ENCODE peak calls at places on chromosomes 5 and 9, in ten cellular contexts. X, P, B, O, H, I, T, D, J and U are unnamed samples.

GRCh38 chr9:81317939-81318338 is 371.4 kb downstream of the TLE1 start:
- DNase-seq in X (peak; percentile 1), P (no peak), B (no peak), O (no peak), H (no peak), I (no peak), T (no peak), D (peak; percentile 6), J (no peak), U (peak; percentile 30)

GRCh38 chr9:34452568-34452967 is 5.8 kb downstream of the FAM219A start:
- DNase-seq in X (no peak), P (no peak), B (no peak), O (no peak), H (no peak), I (no peak), T (no peak), D (no peak), J (no peak), U (no peak)

GRCh38 chr5:111266491-111266890 is 42.3 kb downstream of the CAMK4 start:
- DNase-seq in X (peak; percentile 88), P (no peak), B (no peak), O (no peak), H (no peak), I (no peak), T (no peak), D (no peak), J (no peak), U (peak; percentile 91)

GRCh38 chr9:115925424-115925823 is 228.2 kb upstream of the PAPPA start:
- DNase-seq in X (peak; percentile 21), P (no peak), B (no peak), O (no peak), H (no peak), I (no peak), T (no peak), D (no peak), J (no peak), U (peak; percentile 59)

GRCh38 chr5:14925326-14925725 is 53.7 kb upstream of the ANKH start:
- DNase-seq in X (peak; percentile 49), P (no peak), B (no peak), O (no peak), H (no peak), I (no peak), T (no peak), D (no peak), J (no peak), U (no peak)

GRCh38 chr5:169904059-169904458 is 76.2 kb downstream of the INSYN2B start:
- DNase-seq in X (no peak), P (no peak), B (no peak), O (no peak), H (no peak), I (peak; percentile 93), T (no peak), D (peak; percentile 88), J (no peak), U (no peak)

GRCh38 chr9:130860458-130861316 is 25.6 kb downstream of the ABL1 start:
- DNase-seq in X (no peak), P (peak; percentile 95), B (peak; percentile 69), O (no peak), H (no peak), I (peak; percentile 98), T (no peak), D (peak; percentile 96), J (peak; percentile 85), U (peak; percentile 87)

GRCh38 chr5:32298056-32298420 is 14.7 kb downstream of the MTMR12 start:
- DNase-seq in X (no peak), P (no peak), B (no peak), O (no peak), H (no peak), I (no peak), T (no peak), D (no peak), J (no peak), U (no peak)

GRCh38 chr5:34585601-34586104 is 70.5 kb upstream of the RAI14 start:
- DNase-seq in X (peak; percentile 97), P (no peak), B (no peak), O (no peak), H (no peak), I (peak; percentile 97), T (no peak), D (peak; percentile 39), J (no peak), U (peak; percentile 91)

GRCh38 chr5:1382248-1382700 is 37.4 kb upstream of the CLPTM1L start:
- DNase-seq in X (no peak), P (no peak), B (no peak), O (no peak), H (no peak), I (no peak), T (no peak), D (no peak), J (no peak), U (no peak)

GRCh38 chr5:172293054-172293744 is 9.6 kb upstream of the UBTD2 start:
- DNase-seq in X (peak; percentile 81), P (no peak), B (peak; percentile 67), O (peak; percentile 24), H (peak; percentile 58), I (peak; percentile 81), T (peak; percentile 68), D (peak; percentile 81), J (peak; percentile 60), U (peak; percentile 79)

DNA sequence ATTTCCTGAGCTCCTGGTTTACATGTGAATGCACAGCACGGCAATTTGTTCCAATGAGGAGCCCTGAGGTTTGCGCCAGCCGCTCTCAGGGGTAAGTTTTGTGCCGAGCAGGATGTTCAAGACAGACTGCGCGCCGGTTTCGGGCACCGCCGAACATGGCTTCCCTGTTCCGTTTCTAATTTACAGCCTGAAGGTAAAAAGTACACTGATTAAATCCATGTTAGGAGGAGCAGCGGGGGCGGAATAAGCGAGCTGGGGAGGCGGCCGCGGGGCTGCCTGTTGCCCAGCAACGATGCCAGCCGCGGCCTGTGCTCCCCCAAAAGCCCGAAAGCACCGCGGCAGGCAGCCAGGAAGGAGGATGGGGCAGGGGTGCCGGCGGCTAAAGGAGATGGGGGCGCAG is 6.4 kb downstream of the SOWAHA start:
- DNase-seq in X (no peak), P (no peak), B (no peak), O (no peak), H (no peak), I (no peak), T (peak; percentile 62), D (no peak), J (no peak), U (no peak)
- H3K4me3 ChIP-seq in X (no peak overlapping the region), P (no peak overlapping the region), B (no peak overlapping the region), O (peak overlapping the region; percentile 32), H (no peak overlapping the region), I (no peak overlapping the region), T (no peak overlapping the region), D (no peak overlapping the region), J (no peak overlapping the region), U (no peak overlapping the region)

DNA sequence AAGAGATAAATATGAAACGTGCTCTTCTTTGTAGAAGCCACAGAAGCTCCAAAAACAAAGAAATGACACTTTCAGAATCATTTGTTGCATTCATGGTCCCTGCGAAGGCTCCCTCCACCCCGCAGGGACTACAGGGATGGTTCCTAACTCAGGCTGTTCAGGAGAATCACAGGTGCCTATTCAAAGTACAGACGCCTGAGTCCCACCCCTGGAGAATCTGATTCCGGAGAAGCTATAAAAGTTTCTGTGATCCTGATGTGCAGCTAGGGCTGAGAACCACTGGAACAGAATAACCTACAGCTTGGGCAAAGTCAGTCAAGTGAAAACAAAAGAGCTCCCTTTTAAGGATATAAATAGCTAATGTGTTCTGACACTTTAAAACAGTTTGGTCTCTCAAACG is 216.8 kb upstream of the EFNA5 start:
- DNase-seq in X (no peak), P (no peak), B (peak; percentile 11), O (no peak), H (no peak), I (no peak), T (no peak), D (no peak), J (no peak), U (no peak)
- H3K4me3 ChIP-seq in X (no peak overlapping the region), P (no peak overlapping the region), B (no peak overlapping the region), O (no peak overlapping the region), H (no peak overlapping the region), I (no peak overlapping the region), T (no peak overlapping the region), D (no peak overlapping the region), J (no peak overlapping the region), U (no peak overlapping the region)

DNA sequence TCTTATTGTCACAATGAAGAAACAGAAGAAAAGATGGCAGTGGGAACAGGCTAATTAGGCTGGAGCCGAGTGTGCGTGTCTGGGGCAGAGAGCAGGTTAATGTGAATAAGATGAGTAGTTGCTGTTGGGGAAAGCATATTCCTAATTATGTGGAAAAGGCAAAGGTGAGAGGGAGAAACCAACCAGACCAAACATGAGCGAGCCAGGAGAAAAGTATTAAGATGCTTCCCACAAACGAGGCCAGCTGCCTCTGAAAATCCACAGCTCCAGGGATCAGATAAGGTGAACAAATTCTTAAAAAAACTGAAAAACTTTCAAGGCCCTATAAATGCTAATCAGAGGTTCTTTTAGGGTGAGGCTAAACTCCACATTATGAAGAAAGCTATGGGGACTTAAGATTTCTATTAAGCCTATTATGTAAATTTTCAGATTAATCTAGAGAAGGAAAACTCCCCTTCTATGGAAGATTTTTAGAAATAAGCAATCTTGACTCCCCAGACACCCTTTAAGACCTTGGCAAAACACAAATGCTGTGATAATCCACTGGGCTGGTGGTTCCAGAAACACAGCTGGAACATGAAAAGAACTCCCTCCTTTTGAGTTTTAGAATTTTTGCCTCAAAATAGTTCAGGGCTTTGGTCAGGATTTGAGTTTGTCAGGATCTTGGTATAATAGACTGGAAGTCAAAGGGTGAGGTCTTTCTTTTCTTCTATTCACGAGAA is 238.1 kb downstream of the SPOCK1 start:
- DNase-seq in X (no peak), P (no peak), B (no peak), O (no peak), H (no peak), I (no peak), T (no peak), D (no peak), J (no peak), U (no peak)
- H3K4me3 ChIP-seq in X (no peak overlapping the region), P (no peak overlapping the region), B (no peak overlapping the region), O (no peak overlapping the region), H (no peak overlapping the region), I (no peak overlapping the region), T (no peak overlapping the region), D (no peak overlapping the region), J (no peak overlapping the region), U (no peak overlapping the region)

GRCh38 chr9:111863636-111864035 is 33.0 kb upstream of the UGCG start:
- DNase-seq in X (no peak), P (no peak), B (no peak), O (no peak), H (no peak), I (no peak), T (no peak), D (no peak), J (no peak), U (no peak)

GRCh38 chr9:111854799-111855198 is 41.8 kb upstream of the UGCG start:
- DNase-seq in X (no peak), P (no peak), B (no peak), O (no peak), H (no peak), I (peak; percentile 61), T (no peak), D (peak; percentile 24), J (no peak), U (peak; percentile 53)

GRCh38 chr9:111857555-111858211 is 38.9 kb upstream of the UGCG start:
- DNase-seq in X (peak; percentile 87), P (no peak), B (no peak), O (no peak), H (no peak), I (peak; percentile 78), T (no peak), D (no peak), J (no peak), U (peak; percentile 89)

DNA sequence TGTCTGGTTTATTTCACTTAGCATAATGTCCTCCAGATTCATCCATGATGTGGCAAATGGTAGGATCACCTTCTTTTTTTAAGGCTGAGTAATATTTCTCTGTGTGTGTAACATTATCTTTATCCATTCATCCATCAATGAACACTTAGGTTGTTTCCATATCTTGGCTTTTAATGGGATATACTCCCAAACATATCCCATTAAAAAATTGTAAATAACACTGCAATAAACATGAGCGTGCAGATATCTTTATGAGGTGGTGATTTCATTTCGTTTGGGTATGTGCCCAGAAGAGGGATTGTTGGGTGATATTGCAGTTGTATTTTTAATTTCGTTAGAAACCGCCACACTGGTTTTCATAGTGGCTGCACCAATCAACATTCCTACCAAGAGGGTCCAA is 36.2 kb upstream of the UGCG start:
- DNase-seq in X (peak; percentile 16), P (no peak), B (no peak), O (no peak), H (no peak), I (no peak), T (no peak), D (no peak), J (no peak), U (no peak)
- H3K4me3 ChIP-seq in X (no peak overlapping the region), P (no peak overlapping the region), B (no peak overlapping the region), O (no peak overlapping the region), H (no peak overlapping the region), I (no peak overlapping the region), T (no peak overlapping the region), D (no peak overlapping the region), J (no peak overlapping the region), U (no peak overlapping the region)